ENCODE peak calls at places on chromosomes 6 and 20, in four cellular contexts. I is SK-N-SH, B is Caco-2, P is breast epithelium. W is an unnamed sample.
A peak's percentile ranks its signal among the peaks of the same experiment; 100 is the strongest.

GRCh38 chr6:13332349-13332706 is 4.0 kb upstream of the TBC1D7 start:
- DNase-seq in P (no peak), B (no peak), I (no peak), W (no peak)

GRCh38 chr6:134198093-134198492 is 119.8 kb downstream of the SGK1 start:
- DNase-seq in B (no peak), I (no peak), P (no peak), W (no peak)

GRCh38 chr20:37647946-37648345 is 45.9 kb upstream of the CTNNBL1 start:
- DNase-seq in B (no peak), P (no peak), I (no peak), W (no peak)

GRCh38 chr6:109379706-109380105 is 2.6 kb downstream of the CD164 start:
- DNase-seq in P (no peak), I (no peak), B (no peak), W (no peak)

GRCh38 chr6:75171151-75171550 is 34.7 kb downstream of the COL12A1 start:
- DNase-seq in P (no peak), I (no peak), B (no peak), W (no peak)

GRCh38 chr6:170404036-170404435 is 97.5 kb downstream of the FAM120B start:
- DNase-seq in P (no peak), I (no peak), B (no peak), W (no peak)

GRCh38 chr20:33183292-33183691 is 15.3 kb downstream of the BPIFA2 start:
- DNase-seq in I (no peak), B (no peak), P (no peak), W (no peak)

GRCh38 chr6:2266845-2267244 is 21.4 kb upstream of the GMDS start:
- DNase-seq in P (no peak), I (no peak), B (no peak), W (no peak)

GRCh38 chr20:18213002-18213401 is 75.3 kb upstream of the ZNF133 start:
- DNase-seq in P (no peak), B (no peak), I (no peak), W (no peak)

GRCh38 chr20:4112490-4113420 is 97.4 kb upstream of the RNF24 start:
- DNase-seq in P (peak; percentile 56), B (no peak), I (peak; percentile 42), W (no peak)

GRCh38 chr20:32524871-32525501 is 60.1 kb downstream of the NOL4L start:
- DNase-seq in B (no peak), P (peak; percentile 61), I (peak; percentile 73), W (peak; percentile 29)

GRCh38 chr6:137028912-137029311 is 15.9 kb downstream of the IL20RA start:
- DNase-seq in B (no peak), I (no peak), P (no peak), W (no peak)

GRCh38 chr6:45713981-45714685 is 301.5 kb downstream of the CLIC5 start:
- DNase-seq in B (no peak), I (no peak), P (no peak), W (no peak)

GRCh38 chr6:38143191-38144154 is 323.9 kb downstream of the ZFAND3 start:
- DNase-seq in I (peak; percentile 71), B (no peak), P (no peak), W (no peak)

GRCh38 chr6:105326216-105326615 is 76.7 kb downstream of the PREP start:
- DNase-seq in I (no peak), B (no peak), P (peak; percentile 60), W (no peak)

GRCh38 chr20:44405785-44406571 is 50.5 kb downstream of the HNF4A start:
- DNase-seq in B (no peak), I (no peak), P (no peak), W (no peak)

GRCh38 chr20:61719691-61720347 is 345.9 kb downstream of the TAF4 start:
- DNase-seq in P (no peak), I (no peak), B (no peak), W (no peak)

GRCh38 chr6:41022294-41022693 is 16.7 kb downstream of the UNC5CL start:
- DNase-seq in B (no peak), P (no peak), I (peak; percentile 56), W (no peak)

GRCh38 chr20:34834459-34834893 is 9.0 kb upstream of the NCOA6 start:
- DNase-seq in P (no peak), B (no peak), I (peak; percentile 62), W (no peak)

GRCh38 chr6:101907356-101908217 is 514.1 kb downstream of the GRIK2 start:
- DNase-seq in B (no peak), I (no peak), P (no peak), W (no peak)

GRCh38 chr20:32972181-32973076 is 31.8 kb downstream of the SUN5 start:
- DNase-seq in P (no peak), B (no peak), I (no peak), W (no peak)

GRCh38 chr20:33250666-33251065 is 14.9 kb downstream of the BPIFA1 start:
- DNase-seq in P (no peak), B (no peak), I (no peak), W (peak; percentile 49)

GRCh38 chr20:16273812-16274560 is 299.3 kb downstream of the KIF16B start:
- DNase-seq in P (no peak), I (peak; percentile 68), B (no peak), W (no peak)

GRCh38 chr20:10511166-10511506 is 76.0 kb downstream of the SLX4IP start:
- DNase-seq in B (no peak), P (no peak), I (no peak), W (no peak)

GRCh38 chr6:24113891-24114290 is 12.1 kb upstream of the NRSN1 start:
- DNase-seq in B (no peak), I (no peak), P (no peak), W (no peak)

DNA sequence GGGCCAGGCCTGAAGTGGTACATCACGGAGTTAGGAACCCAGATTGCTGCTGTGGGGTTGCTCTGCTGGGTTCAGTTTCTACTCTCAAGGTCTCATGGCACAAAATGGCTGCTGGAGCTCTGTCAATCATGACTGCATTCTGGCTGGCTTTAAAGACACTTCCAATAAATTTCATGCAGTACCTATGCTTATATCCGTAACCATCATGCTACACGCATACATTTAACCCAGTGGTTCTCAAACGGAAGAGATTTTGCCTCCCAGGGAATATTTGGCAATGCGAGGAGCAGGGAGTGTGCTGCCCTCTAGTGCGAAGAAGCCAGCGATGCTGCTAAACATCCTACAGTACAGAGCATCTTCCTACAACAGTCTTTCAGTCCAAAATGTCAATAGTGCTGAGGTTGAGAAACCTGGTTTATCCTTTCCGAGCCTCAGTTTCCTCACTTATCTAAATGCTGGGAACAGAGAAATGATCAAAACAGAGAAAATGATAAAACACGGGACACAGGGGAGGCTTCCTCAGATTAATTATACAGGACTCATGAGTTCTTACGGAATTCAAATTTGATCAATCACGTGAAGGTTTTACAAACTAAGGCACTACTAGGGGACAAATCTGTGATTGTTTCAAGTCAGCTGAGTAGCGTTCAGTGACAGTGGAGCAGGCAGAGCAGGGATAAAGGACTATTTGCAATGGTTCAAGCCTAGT is 9.6 kb upstream of the SLC2A10 start:
- DNase-seq in B (no peak), P (no peak), I (no peak), W (peak; percentile 42)
- TF ChIP-seq CTCF in B (peak; percentile 98), P (no peak), I (peak; percentile 59), W (peak; percentile 61)

DNA sequence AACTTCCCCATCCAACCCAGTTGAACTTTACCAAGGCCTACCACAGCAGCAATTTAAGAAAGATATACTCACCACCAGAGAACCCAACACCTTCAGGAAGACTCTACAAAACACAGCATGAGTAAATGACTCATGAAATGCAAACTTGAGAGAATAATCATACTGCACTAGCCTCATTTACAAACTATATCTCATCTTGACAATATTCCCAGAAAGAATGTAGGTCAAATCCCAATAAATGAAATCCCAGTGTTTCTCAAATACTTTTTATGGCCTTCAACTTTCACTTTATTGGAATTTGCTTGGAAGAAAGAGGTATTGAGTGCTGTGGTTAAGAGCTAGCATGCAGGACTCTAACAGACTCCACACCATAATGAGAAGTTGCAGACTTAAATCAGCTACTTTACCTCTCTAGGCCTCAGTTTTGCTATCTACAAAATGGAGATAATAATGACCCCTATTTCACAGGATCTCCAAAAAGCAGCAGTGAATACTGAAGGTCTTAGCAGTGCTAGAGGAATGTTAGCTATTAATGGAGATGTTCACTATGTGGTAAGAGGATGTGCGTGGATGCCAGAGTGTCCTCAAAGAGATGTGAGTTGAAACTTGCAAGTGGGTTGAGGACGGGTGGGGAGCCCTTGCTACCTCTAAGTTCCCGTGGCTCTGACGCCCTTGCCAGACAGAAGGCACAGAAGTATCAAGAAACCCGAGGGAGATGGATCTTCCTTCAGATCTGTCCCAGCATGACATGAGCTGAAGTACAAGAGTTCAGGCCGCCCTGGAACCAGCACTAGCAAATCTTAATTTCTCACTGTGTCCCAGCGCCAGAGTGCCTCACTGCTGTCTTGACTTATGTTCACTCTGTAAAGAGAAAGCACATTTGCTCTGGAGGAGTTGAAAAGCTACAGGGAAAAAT is 59.7 kb downstream of the FYN start:
- DNase-seq in I (no peak), P (no peak), B (no peak), W (no peak)
- TF ChIP-seq CTCF in I (no peak), P (no peak), B (no peak), W (no peak)

GRCh38 chr6:157246771-157247484 is 76.4 kb downstream of the TMEM242 start:
- DNase-seq in I (no peak), B (no peak), P (no peak), W (no peak)
- TF ChIP-seq CTCF in I (no peak), B (no peak), P (no peak), W (no peak)

GRCh38 chr6:121430514-121431460 is 4.7 kb upstream of the GJA1 start:
- DNase-seq in I (peak; percentile 50), B (no peak), P (no peak), W (no peak)
- TF ChIP-seq CTCF in I (peak; percentile 90), B (peak; percentile 47), P (peak; percentile 12), W (peak; percentile 30)

DNA sequence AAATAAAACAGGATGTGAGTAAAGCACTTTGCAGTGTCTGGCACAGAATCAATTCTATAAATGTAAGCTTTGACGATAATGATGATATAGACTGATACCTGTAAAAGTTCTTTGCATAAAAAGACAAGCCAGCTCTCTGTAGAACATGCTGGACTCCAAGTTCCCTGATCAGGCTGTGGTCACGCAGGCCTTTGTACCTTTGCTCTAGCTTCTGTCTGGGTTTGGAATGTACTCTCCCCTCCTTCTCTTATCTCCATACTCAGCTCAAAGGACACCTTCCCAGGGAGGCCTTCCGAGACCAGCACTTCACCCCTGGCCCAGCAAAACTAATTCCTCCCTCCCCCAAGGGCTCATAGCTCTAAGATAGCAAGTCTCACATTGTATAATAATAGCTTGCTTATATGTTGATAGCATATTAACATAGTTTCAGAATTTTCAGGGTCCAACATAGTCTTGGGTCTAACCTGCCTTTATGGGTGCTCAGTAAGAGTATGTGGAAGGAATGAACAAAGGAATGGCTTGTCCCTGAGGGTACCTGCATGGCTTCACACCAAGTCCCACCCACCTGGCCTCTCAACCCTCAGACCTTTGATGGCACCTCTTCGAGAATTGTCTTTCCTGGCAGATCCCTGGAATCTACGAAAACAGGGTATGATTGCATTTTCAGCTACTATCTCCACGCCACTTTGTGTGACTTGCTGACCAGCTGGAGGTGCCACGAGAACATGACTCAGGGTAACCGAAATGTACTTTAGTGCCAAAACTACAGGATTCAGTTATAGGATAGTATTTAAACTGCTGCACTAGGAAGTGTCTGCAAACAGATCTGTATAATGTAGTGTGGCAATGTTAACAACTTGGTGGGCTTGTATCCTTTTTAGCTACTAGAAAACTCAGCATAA is 41.7 kb upstream of the PIM1 start:
- DNase-seq in I (no peak), B (peak; percentile 88), P (no peak), W (no peak)
- TF ChIP-seq CTCF in I (peak; percentile 14), B (no peak), P (no peak), W (no peak)

DNA sequence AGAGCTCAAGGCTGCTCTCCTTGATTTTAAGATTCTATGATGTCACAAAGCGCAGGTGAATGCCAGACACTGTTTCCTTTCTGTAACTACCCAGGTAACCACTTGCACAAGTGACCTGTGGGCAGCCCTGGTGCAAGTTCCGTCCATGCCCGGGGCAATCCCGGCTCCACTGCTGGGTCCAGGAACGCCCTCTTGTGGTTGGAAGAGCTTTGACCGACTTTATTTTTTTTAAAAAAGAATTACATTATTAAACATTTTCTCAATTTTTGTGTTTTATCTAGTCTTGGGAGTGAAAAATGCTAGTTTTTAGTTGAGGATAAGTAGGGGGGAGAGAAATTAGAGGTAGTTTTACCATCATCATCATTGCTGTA is 695.2 kb downstream of the QKI start:
- DNase-seq in P (peak; percentile 36), B (no peak), I (no peak), W (no peak)
- TF ChIP-seq CTCF in P (peak; percentile 25), B (no peak), I (peak; percentile 21), W (peak; percentile 65)